ENCODE peak calls at places on chromosomes 2 and 18, in four cellular contexts. U is activated CD8-positive, alpha-beta memory T cell treated with anti-CD3 and anti-CD28 coated beads for 24 hours; Z is cardiac fibroblast; I is lower leg skin. V is an unnamed sample.

GRCh38 chr2:69099541-69099940 is 86.6 kb downstream of the ANTXR1 start:
- DNase-seq in U (no peak), Z (no peak), I (no peak), V (no peak)

GRCh38 chr2:105934467-105934866 is 189.8 kb downstream of the NCK2 start:
- DNase-seq in U (peak), Z (no peak), I (no peak), V (no peak)

GRCh38 chr2:229910832-229911412 is 10.9 kb downstream of the TRIP12 start:
- DNase-seq in U (no peak), Z (peak), I (no peak), V (peak)

GRCh38 chr2:137769406-137769805 is 194.9 kb upstream of the HNMT start:
- DNase-seq in U (no peak), Z (no peak), I (no peak), V (no peak)

GRCh38 chr18:60555629-60556028 is 183.1 kb upstream of the MC4R start:
- DNase-seq in U (no peak), Z (no peak), I (no peak), V (no peak)

GRCh38 chr2:176424756-176425155 is 155.5 kb downstream of the MTX2 start:
- DNase-seq in U (no peak), Z (no peak), I (no peak), V (no peak)

GRCh38 chr2:157746234-157746950 is 117.7 kb upstream of the ACVR1C start:
- DNase-seq in U (no peak), Z (peak), I (no peak), V (peak)

GRCh38 chr2:218418717-218419458 is at the start of gene VIL1:
- DNase-seq in U (no peak), Z (no peak), I (no peak), V (no peak)

GRCh38 chr2:166372046-166372445 is 3.7 kb downstream of the SCN9A start:
- DNase-seq in U (no peak), Z (no peak), I (no peak), V (no peak)

GRCh38 chr2:36701391-36701795 is 4.9 kb downstream of the VIT start:
- DNase-seq in U (no peak), Z (no peak), I (no peak), V (no peak)

V was measured in left lobe of liver.